ENCODE peak calls at places on chromosomes 3 and 15, in five cellular contexts. H, R, U, B and M are unnamed samples. For H3K27me3, the result is how much of the 10 kb centered on the place peaks cover.

GRCh38 chr3:169227911-169228310 is 435.6 kb downstream of the MECOM start:
- DNase-seq in R (peak), U (no peak), H (no peak), B (no peak), M (no peak)

GRCh38 chr3:15501126-15501525 is 20.4 kb downstream of the COLQ start:
- DNase-seq in U (no peak), B (peak), R (no peak), H (peak), M (no peak)

GRCh38 chr15:73982251-73982962 is 9.7 kb downstream of the STOML1 start:
- DNase-seq in U (peak), B (peak), R (peak), H (peak), M (no peak)

GRCh38 chr3:189982299-189982945 is 138.3 kb downstream of the P3H2 start:
- DNase-seq in H (no peak), B (no peak), R (no peak), U (no peak), M (no peak)

GRCh38 chr3:107365051-107365450 is 12.2 kb upstream of the CCDC54 start:
- DNase-seq in U (no peak), H (no peak), R (no peak), B (no peak), M (no peak)

GRCh38 chr3:45215466-45215865 is 10.6 kb downstream of the TMEM158 start:
- DNase-seq in U (no peak), R (no peak), H (no peak), B (no peak), M (no peak)

GRCh38 chr3:53800041-53800440 is 46.2 kb downstream of the CHDH start:
- DNase-seq in H (no peak), R (no peak), B (no peak), U (no peak), M (no peak)

GRCh38 chr15:73305331-73306211 is 63.2 kb downstream of the HCN4 start:
- DNase-seq in H (no peak), R (peak), B (no peak), U (peak), M (no peak)

GRCh38 chr3:132898131-132898530 is 140.1 kb upstream of the TMEM108 start:
- DNase-seq in H (no peak), B (no peak), U (no peak), R (no peak), M (no peak)

GRCh38 chr3:67357610-67358458 is 296.6 kb downstream of the SUCLG2 start:
- DNase-seq in U (peak), H (no peak), B (no peak), R (peak), M (no peak)

GRCh38 chr3:119322523-119323400 is 28.6 kb downstream of the ARHGAP31 start:
- DNase-seq in B (peak), H (peak), U (peak), R (peak), M (peak)

GRCh38 chr15:60062826-60063225 is 58.7 kb downstream of the FOXB1 start:
- DNase-seq in B (no peak), U (no peak), H (no peak), R (no peak), M (no peak)

GRCh38 chr3:158384019-158384418 is 187.0 kb upstream of the MLF1 start:
- DNase-seq in H (no peak), U (no peak), R (no peak), B (no peak), M (no peak)

GRCh38 chr3:167450675-167451074 is 23.2 kb downstream of the SERPINI2 start:
- DNase-seq in R (no peak), U (no peak), H (no peak), B (no peak), M (no peak)

GRCh38 chr15:72604794-72605193 is 49.7 kb upstream of the GOLGA6B start:
- DNase-seq in H (no peak), B (no peak), U (peak), R (no peak), M (no peak)

GRCh38 chr15:80918440-80918839 is 71.2 kb downstream of the MESD start:
- DNase-seq in R (no peak), U (no peak), H (no peak), B (no peak), M (no peak)

GRCh38 chr3:46538803-46539442 is 27.2 kb downstream of the LRRC2 start:
- DNase-seq in H (peak), U (peak), B (peak), R (peak), M (peak)

GRCh38 chr15:76799760-76800159 is 105.4 kb downstream of the SCAPER start:
- DNase-seq in R (no peak), H (no peak), U (peak), B (no peak), M (no peak)

GRCh38 chr3:29552036-29552435 is 271.2 kb downstream of the RBMS3 start:
- DNase-seq in H (no peak), B (no peak), R (peak), U (no peak), M (no peak)

GRCh38 chr3:142014005-142014404 is 135.3 kb downstream of the TFDP2 start:
- DNase-seq in R (no peak), B (no peak), H (no peak), U (no peak), M (no peak)

GRCh38 chr3:150384517-150385212 is 23.4 kb upstream of the TSC22D2 start:
- DNase-seq in H (no peak), U (peak), B (peak), R (no peak), M (peak)

GRCh38 chr3:179015551-179016020 is 56.0 kb downstream of the ZMAT3 start:
- DNase-seq in R (peak), H (no peak), B (no peak), U (peak), M (peak)

GRCh38 chr3:186772886-186773417 is 10.4 kb upstream of the EIF4A2 start:
- DNase-seq in H (peak), R (peak), B (peak), U (no peak), M (no peak)

GRCh38 chr3:130316164-130316563 is 29.3 kb upstream of the COL6A5 start:
- DNase-seq in H (no peak), B (no peak), R (no peak), U (no peak), M (no peak)

GRCh38 chr3:57659810-57660439 is 33.0 kb downstream of the DENND6A start:
- DNase-seq in U (no peak), R (no peak), B (no peak), H (no peak), M (no peak)

GRCh38 chr15:55770808-55771207 is 27.9 kb upstream of the PRTG start:
- DNase-seq in B (no peak), R (no peak), H (no peak), U (no peak), M (no peak)

GRCh38 chr15:93658026-93658790 is 569.2 kb upstream of the RGMA start:
- DNase-seq in U (no peak), H (no peak), R (no peak), B (no peak), M (no peak)

GRCh38 chr3:94694894-94695293 is 632.0 kb downstream of the NSUN3 start:
- DNase-seq in H (no peak), U (no peak), B (no peak), R (no peak), M (no peak)

GRCh38 chr3:10121064-10121463 is 5.6 kb downstream of the BRK1 start:
- DNase-seq in R (no peak), B (no peak), H (no peak), U (no peak), M (no peak)

GRCh38 chr3:43327184-43327950 is 41.0 kb downstream of the SNRK start:
- DNase-seq in U (peak), R (peak), B (no peak), H (no peak), M (peak)

GRCh38 chr3:98003306-98003969 is 31.2 kb upstream of the RIOX2 start:
- DNase-seq in B (no peak), U (no peak), H (no peak), R (no peak), M (no peak)

GRCh38 chr3:37029111-37029510 is 35.8 kb downstream of the MLH1 start:
- DNase-seq in R (no peak), H (peak), B (peak), U (no peak), M (no peak)

GRCh38 chr3:167467848-167468611 is 5.8 kb downstream of the SERPINI2 start:
- DNase-seq in B (no peak), H (no peak), R (no peak), U (no peak), M (no peak)

GRCh38 chr3:39941941-39942340 is 132.5 kb downstream of the MYRIP start:
- DNase-seq in U (no peak), B (no peak), H (no peak), R (peak), M (no peak)

GRCh38 chr3:104180906-104181305 is 1185.8 kb upstream of the ALCAM start:
- DNase-seq in U (no peak), H (no peak), B (no peak), R (no peak), M (no peak)

GRCh38 chr3:46228259-46229222 is 13.7 kb upstream of the CCR3 start:
- DNase-seq in U (peak), B (no peak), H (no peak), R (no peak), M (no peak)

GRCh38 chr15:66752078-66752477 is 50.0 kb downstream of the SMAD6 start:
- DNase-seq in U (no peak), R (no peak), B (peak), H (no peak), M (no peak)

GRCh38 chr15:89002281-89002761 is 85.9 kb upstream of the ABHD2 start:
- DNase-seq in R (no peak), H (no peak), B (peak), U (peak), M (no peak)

GRCh38 chr3:10322355-10322715 is 1.4 kb upstream of the SEC13 start:
- DNase-seq in R (no peak), U (no peak), B (no peak), H (no peak), M (no peak)

GRCh38 chr3:9080165-9080564 is 116.9 kb upstream of the RAD18 start:
- DNase-seq in R (no peak), H (no peak), B (no peak), U (no peak), M (no peak)

GRCh38 chr3:128429751-128430150 is 36.9 kb downstream of the DNAJB8 start:
- DNase-seq in B (no peak), H (no peak), U (no peak), R (no peak), M (no peak)

GRCh38 chr3:128429275-128429674 is 37.4 kb downstream of the DNAJB8 start:
- DNase-seq in H (no peak), U (no peak), B (no peak), R (no peak), M (no peak)

GRCh38 chr3:128431803-128432300 is 34.8 kb downstream of the DNAJB8 start:
- DNase-seq in U (no peak), R (no peak), H (no peak), B (no peak), M (no peak)

GRCh38 chr3:128430276-128430675 is 36.4 kb downstream of the DNAJB8 start:
- DNase-seq in U (no peak), B (no peak), H (no peak), R (no peak), M (no peak)

DNA sequence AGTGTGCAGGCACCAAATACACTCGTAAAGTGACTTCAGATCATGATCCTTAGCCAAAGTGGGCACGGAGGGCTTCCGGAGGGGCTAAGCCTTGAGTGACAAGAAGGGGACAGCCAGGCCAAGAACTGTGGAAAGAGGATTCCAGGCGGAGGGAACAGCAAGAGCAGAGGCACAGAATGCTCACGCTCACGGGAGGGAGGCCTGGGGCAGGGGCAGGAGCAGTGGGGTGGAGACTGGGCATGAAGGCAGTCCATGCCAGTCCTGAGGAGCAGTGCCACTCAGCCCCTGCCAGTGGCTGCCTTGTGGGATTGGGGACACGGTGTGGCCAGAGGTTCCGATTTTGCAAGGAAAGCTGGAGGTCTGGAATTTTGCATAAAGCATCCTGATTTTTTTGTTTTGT is 36.0 kb downstream of the DNAJB8 start:
- DNase-seq in R (no peak), B (no peak), U (no peak), H (no peak), M (no peak)
- H3K27me3 ChIP-seq in R (under half), B (under half), U (half or more), H (half or more), M (under half)

GRCh38 chr15:69751147-69751546 is 298.5 kb downstream of the RPLP1 start:
- DNase-seq in B (no peak), H (no peak), U (no peak), R (no peak), M (no peak)

GRCh38 chr15:69751575-69751974 is 299.0 kb downstream of the RPLP1 start:
- DNase-seq in R (no peak), B (no peak), H (no peak), U (peak), M (no peak)

GRCh38 chr15:69749797-69750196 is 297.2 kb downstream of the RPLP1 start:
- DNase-seq in U (no peak), B (no peak), H (no peak), R (peak), M (no peak)

GRCh38 chr15:69749274-69749673 is 296.7 kb downstream of the RPLP1 start:
- DNase-seq in H (no peak), R (no peak), U (no peak), B (no peak), M (no peak)

GRCh38 chr15:69750253-69750652 is 297.6 kb downstream of the RPLP1 start:
- DNase-seq in U (no peak), R (no peak), H (no peak), B (no peak), M (no peak)
- H3K27me3 ChIP-seq in U (under half), R (under half), H (half or more), B (under half), M (under half)

GRCh38 chr15:100559330-100559729 is 30.6 kb upstream of the CERS3 start:
- DNase-seq in U (peak), H (no peak), B (no peak), R (no peak), M (no peak)

GRCh38 chr15:100560323-100560722 is 31.6 kb upstream of the CERS3 start:
- DNase-seq in R (no peak), B (no peak), H (no peak), U (no peak), M (no peak)

GRCh38 chr15:100553468-100553867 is 24.7 kb upstream of the CERS3 start:
- DNase-seq in B (no peak), R (no peak), U (no peak), H (no peak), M (no peak)

DNA sequence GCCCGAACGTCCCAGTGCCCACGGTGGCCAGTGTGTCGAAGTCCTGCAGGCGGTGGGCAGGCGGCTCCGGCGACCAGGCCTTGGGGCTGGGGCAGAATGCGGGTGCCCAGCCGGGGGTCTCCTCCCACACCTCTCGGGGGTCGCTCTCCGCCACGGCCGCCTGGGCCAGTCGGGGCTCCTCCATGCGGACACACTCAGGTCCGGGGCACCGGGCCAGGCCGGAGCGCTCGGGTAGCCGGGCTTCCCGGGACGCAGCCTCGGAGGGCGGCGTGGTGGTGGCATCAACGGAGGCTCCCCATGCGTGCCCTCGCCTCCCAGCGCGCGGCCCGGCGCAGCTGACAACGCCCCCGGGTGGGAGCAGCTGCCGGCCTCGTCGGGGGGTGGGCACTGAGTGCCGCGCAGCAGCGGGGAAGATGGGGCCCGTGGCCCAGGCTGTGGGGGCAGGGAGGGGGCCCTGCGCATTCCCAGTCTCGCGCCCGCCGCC is 30.1 kb upstream of the CERS3 start:
- DNase-seq in U (no peak), H (no peak), R (no peak), B (peak), M (no peak)
- H3K27me3 ChIP-seq in U (under half), H (under half), R (under half), B (under half), M (under half)

GRCh38 chr3:171880471-171880870 is 37.3 kb downstream of the TMEM212 start:
- DNase-seq in H (no peak), R (no peak), B (no peak), U (no peak), M (no peak)
- H3K27me3 ChIP-seq in H (under half), R (under half), B (under half), U (under half), M (under half)

GRCh38 chr3:194624956-194625355 is 8.3 kb downstream of the TMEM44 start:
- DNase-seq in H (no peak), R (no peak), B (no peak), U (no peak), M (no peak)

GRCh38 chr3:194620192-194620591 is 13.0 kb downstream of the TMEM44 start:
- DNase-seq in H (no peak), R (no peak), B (no peak), U (no peak), M (no peak)

GRCh38 chr3:194621947-194622346 is 11.3 kb downstream of the TMEM44 start:
- DNase-seq in H (no peak), U (no peak), B (no peak), R (no peak), M (no peak)

GRCh38 chr3:194623449-194624290 is 9.5 kb downstream of the TMEM44 start:
- DNase-seq in U (no peak), R (no peak), H (no peak), B (no peak), M (no peak)

DNA sequence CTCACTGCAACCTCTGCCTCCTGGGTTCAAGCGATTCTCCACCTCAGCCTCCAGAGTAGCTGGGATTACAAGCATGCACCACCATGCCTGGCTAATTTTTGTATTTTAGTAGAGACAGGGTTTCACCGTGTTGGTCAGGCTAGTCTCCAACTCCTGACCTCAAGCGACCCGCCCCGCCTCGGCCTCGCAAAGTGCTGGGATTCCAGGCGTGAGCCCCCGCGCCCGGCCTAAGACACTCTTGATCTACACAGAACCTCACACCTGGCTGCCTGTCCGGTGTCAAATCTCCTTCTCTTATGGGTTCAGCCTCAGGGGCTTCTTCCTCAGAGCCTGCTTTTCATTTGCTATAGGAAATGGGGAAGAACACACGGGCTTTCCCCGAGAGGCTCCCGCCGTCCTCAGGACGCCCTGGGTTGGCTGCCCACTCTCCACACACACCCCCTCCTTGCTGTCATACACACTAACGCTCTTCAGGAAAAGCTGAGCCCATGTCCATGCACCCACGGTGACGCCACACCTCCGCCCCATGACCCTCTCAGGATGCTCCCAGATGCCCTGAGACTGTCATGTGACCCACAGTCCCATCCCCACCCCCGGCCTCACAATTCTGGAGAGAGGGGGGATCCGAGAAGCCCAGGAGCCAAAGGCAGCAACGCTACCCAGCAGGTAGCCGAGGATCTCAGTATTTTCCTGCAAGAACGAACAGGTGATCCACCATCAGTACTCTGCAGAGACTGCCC is 10.4 kb downstream of the TMEM44 start:
- DNase-seq in H (no peak), U (no peak), R (no peak), B (no peak), M (no peak)
- H3K27me3 ChIP-seq in H (under half), U (under half), R (under half), B (under half), M (under half)

GRCh38 chr15:41501961-41502786 is 8.5 kb downstream of the ITPKA start:
- DNase-seq in R (no peak), H (no peak), U (no peak), B (no peak), M (peak)
- H3K27me3 ChIP-seq in R (under half), H (half or more), U (half or more), B (under half), M (under half)

GRCh38 chr3:42269647-42270046 is 3.7 kb upstream of the CCK start:
- DNase-seq in U (no peak), H (no peak), R (no peak), B (no peak), M (no peak)

GRCh38 chr3:42266085-42266484 is at the start of gene CCK:
- DNase-seq in R (no peak), U (no peak), H (no peak), B (no peak), M (no peak)

GRCh38 chr3:42265059-42265991 is 660 bp downstream of the CCK start:
- DNase-seq in R (no peak), B (no peak), U (no peak), H (no peak), M (no peak)

GRCh38 chr3:42270561-42270960 is 4.6 kb upstream of the CCK start:
- DNase-seq in B (no peak), U (no peak), R (no peak), H (no peak), M (no peak)

GRCh38 chr3:42267878-42268277 is 1.9 kb upstream of the CCK start:
- DNase-seq in H (no peak), B (no peak), U (no peak), R (no peak), M (no peak)
- H3K27me3 ChIP-seq in H (half or more), B (under half), U (half or more), R (under half), M (under half)